ENCODE peak calls at places on chromosome 11, in eight cellular contexts. I, R, D, Q, X, P, E and H are unnamed samples.

GRCh38 chr11:128666397-128666796 is 27.5 kb upstream of the FLI1 start:
- DNase-seq in I (no peak), R (no peak), D (no peak), Q (no peak), X (no peak), P (no peak), E (no peak), H (no peak)

GRCh38 chr11:62392944-62393628 is 25.7 kb upstream of the SCGB1A1 start:
- DNase-seq in I (no peak), R (peak; percentile 29), D (no peak), Q (no peak), X (no peak), P (no peak), E (peak; percentile 55), H (peak; percentile 35)

GRCh38 chr11:110505514-110506284 is 76.0 kb downstream of the FDX1 start:
- DNase-seq in I (no peak), R (no peak), D (no peak), Q (no peak), X (no peak), P (peak; percentile 72), E (no peak), H (no peak)

GRCh38 chr11:14189874-14190273 is 169.1 kb downstream of the RRAS2 start:
- DNase-seq in I (no peak), R (peak; percentile 74), D (no peak), Q (no peak), X (no peak), P (peak; percentile 69), E (no peak), H (no peak)

GRCh38 chr11:123371506-123372297 is 58.4 kb upstream of the GRAMD1B start:
- DNase-seq in I (no peak), R (no peak), D (no peak), Q (no peak), X (no peak), P (no peak), E (no peak), H (no peak)

GRCh38 chr11:72727521-72727920 is 24.7 kb downstream of the ARAP1 start:
- DNase-seq in I (peak; percentile 55), R (no peak), D (no peak), Q (no peak), X (no peak), P (peak; percentile 39), E (no peak), H (no peak)

GRCh38 chr11:127103586-127104388 is 103.2 kb upstream of the KIRREL3 start:
- DNase-seq in I (no peak), R (no peak), D (no peak), Q (no peak), X (no peak), P (no peak), E (no peak), H (no peak)

GRCh38 chr11:105838668-105839403 is 183.2 kb downstream of the MSANTD4 start:
- DNase-seq in I (no peak), R (no peak), D (no peak), Q (peak; percentile 11), X (no peak), P (no peak), E (no peak), H (no peak)

GRCh38 chr11:33926954-33927552 is 35.2 kb upstream of the LMO2 start:
- DNase-seq in I (no peak), R (no peak), D (no peak), Q (no peak), X (no peak), P (no peak), E (no peak), H (no peak)

GRCh38 chr11:2093575-2094353 is 45.4 kb downstream of the IGF2 start:
- DNase-seq in I (peak; percentile 69), R (peak; percentile 75), D (no peak), Q (no peak), X (no peak), P (peak; percentile 87), E (no peak), H (no peak)

GRCh38 chr11:78282821-78283220 is 94.1 kb downstream of the USP35 start:
- DNase-seq in I (no peak), R (no peak), D (no peak), Q (no peak), X (no peak), P (no peak), E (no peak), H (no peak)

GRCh38 chr11:36253238-36253637 is 36.0 kb downstream of the COMMD9 start:
- DNase-seq in I (no peak), R (no peak), D (no peak), Q (peak; percentile 7), X (peak; percentile 88), P (no peak), E (no peak), H (peak; percentile 80)

GRCh38 chr11:90476442-90477007 is 253.7 kb upstream of the CHORDC1 start:
- DNase-seq in I (no peak), R (no peak), D (no peak), Q (peak; percentile 67), X (peak; percentile 2), P (no peak), E (peak; percentile 13), H (peak; percentile 44)

GRCh38 chr11:12719221-12719620 is 45.0 kb downstream of the TEAD1 start:
- DNase-seq in I (no peak), R (no peak), D (peak; percentile 44), Q (peak; percentile 60), X (no peak), P (no peak), E (no peak), H (no peak)

GRCh38 chr11:30210357-30210756 is 20.5 kb upstream of the FSHB start:
- DNase-seq in I (no peak), R (no peak), D (no peak), Q (no peak), X (no peak), P (no peak), E (no peak), H (no peak)

GRCh38 chr11:75035911-75036536 is 47.3 kb downstream of the NEU3 start:
- DNase-seq in I (no peak), R (no peak), D (peak; percentile 35), Q (no peak), X (no peak), P (no peak), E (peak; percentile 16), H (no peak)

GRCh38 chr11:126791991-126792390 is 208.6 kb downstream of the KIRREL3 start:
- DNase-seq in I (no peak), R (no peak), D (no peak), Q (no peak), X (no peak), P (no peak), E (no peak), H (no peak)

GRCh38 chr11:120931057-120931779 is 92.7 kb upstream of the TBCEL start:
- DNase-seq in I (no peak), R (no peak), D (no peak), Q (peak; percentile 63), X (no peak), P (no peak), E (peak; percentile 39), H (no peak)

GRCh38 chr11:26234451-26234850 is 97.5 kb upstream of the ANO3 start:
- DNase-seq in I (no peak), R (no peak), D (no peak), Q (no peak), X (no peak), P (no peak), E (no peak), H (no peak)

GRCh38 chr11:47552086-47552580 is 799 bp downstream of the CELF1 start:
- DNase-seq in I (no peak), R (peak; percentile 70), D (peak; percentile 58), Q (peak; percentile 63), X (peak; percentile 52), P (no peak), E (peak; percentile 42), H (peak; percentile 48)

DNA sequence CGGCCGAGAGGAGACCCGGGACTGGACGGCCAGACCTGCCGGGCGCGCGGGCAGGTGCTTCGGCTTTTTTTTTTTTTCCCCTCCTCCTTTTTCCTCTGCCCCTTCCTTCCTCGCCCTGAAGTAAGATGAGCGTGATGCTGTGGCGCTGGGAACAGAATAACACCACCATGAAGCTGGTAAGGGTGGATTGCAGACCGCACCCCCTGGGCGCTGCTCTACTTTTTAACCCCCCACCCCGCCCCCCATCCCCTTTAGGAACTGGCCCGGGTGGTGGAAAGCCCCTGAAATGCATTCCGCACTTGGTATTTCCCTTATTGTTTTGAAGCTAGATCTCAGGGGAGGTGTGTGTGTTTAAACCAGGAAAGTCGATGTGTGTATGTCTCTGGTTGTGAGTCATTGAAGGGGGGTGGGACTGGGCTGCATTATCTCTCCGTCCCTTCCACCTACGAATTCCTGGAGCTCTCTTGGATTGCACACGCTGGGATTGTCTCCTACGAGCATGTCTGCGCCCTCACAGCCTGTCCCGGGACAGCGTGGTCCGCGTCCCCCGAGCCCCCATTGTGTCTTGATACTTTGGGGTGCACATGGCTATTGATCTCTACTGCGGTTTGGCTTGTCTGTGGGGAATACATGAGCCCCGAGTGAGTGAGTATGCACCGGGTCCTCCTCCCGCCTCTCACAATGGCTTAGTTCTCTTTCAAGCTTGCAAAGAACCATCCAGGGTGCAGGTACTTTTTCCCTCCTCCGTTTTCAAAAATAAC is 64.9 kb downstream of the NAV2 start:
- DNase-seq in I (no peak), R (no peak), D (no peak), Q (peak; percentile 75), X (no peak), P (no peak), E (no peak), H (no peak)
- H3K36me3 ChIP-seq in I (no peaks in the 10 kb centered on the region), R (no peaks in the 10 kb centered on the region), D (no peaks in the 10 kb centered on the region), Q (no peaks in the 10 kb centered on the region), X (peaks cover 27% of the 10 kb centered on the region), P (no peaks in the 10 kb centered on the region), E (no peaks in the 10 kb centered on the region), H (no peaks in the 10 kb centered on the region)

GRCh38 chr11:43892851-43893250 is 12.2 kb downstream of the ALKBH3 start:
- DNase-seq in I (no peak), R (no peak), D (no peak), Q (no peak), X (peak; percentile 60), P (no peak), E (no peak), H (no peak)
- H3K27ac ChIP-seq in I (no peak overlapping the region), R (no peak overlapping the region), D (no peak overlapping the region), Q (no peak overlapping the region), X (peak overlapping the region; percentile 97), P (no peak overlapping the region), E (no peak overlapping the region), H (no peak overlapping the region)

DNA sequence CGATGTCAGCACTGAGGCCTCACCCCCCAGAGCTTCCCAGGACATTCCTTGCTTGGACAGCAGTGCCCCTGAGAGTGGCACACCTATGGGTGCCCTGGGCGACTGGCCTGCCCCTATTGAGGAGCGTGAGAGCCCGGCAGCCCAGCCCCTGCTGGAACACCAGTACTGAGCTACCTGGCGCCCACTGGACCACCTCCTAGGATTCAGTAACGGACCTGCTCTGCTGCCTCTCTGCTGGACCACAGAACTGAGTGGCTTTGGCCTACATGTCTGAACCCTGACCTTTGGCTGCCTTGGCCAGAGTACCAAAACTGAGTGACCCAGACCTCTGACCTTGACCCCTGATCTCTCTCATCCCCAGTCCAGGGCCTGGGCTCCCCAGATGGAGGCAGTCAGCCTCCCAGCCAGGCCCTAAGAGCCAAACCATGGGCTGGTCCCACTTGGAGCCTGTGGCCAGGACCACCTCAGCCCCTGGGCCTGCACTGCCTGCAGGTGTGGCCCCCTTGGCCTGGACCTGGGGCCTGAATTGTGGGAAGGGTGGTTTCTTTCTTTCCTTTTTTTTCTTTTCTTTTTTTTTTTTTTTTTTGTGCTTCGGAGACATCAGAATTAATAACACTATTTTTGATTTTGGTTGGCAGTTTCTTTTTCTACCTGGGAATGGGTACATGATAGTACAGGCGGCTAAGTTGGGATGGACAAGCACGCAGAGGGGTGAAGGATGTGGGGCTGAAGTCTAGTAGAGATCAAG is 917 bp upstream of the SIPA1 start:
- DNase-seq in I (no peak), R (no peak), D (no peak), Q (no peak), X (no peak), P (no peak), E (no peak), H (no peak)
- H3K4me3 ChIP-seq in I (no peak overlapping the region), R (no peak overlapping the region), D (no peak overlapping the region), Q (peak overlapping the region; percentile 83), X (no peak overlapping the region), P (no peak overlapping the region), E (peak overlapping the region; percentile 90), H (peak overlapping the region; percentile 68)

GRCh38 chr11:45941285-45941684 is 18.8 kb downstream of the LARGE2 start:
- DNase-seq in I (no peak), R (no peak), D (no peak), Q (no peak), X (no peak), P (no peak), E (no peak), H (no peak)
- H3K36me3 ChIP-seq in I (no peaks in the 10 kb centered on the region), R (peaks cover 66% of the 10 kb centered on the region), D (peaks cover 15% of the 10 kb centered on the region), Q (peaks cover 9% of the 10 kb centered on the region), X (peaks cover 30% of the 10 kb centered on the region), P (peaks cover 54% of the 10 kb centered on the region), E (peaks cover 20% of the 10 kb centered on the region), H (peaks cover 14% of the 10 kb centered on the region)